ENCODE peak calls at places on chromosomes 1 and 21, in five cellular contexts. One of them, this sample, is unnamed.

GRCh38 chr1:58874757-58875755 is 91.2 kb upstream of the JUN start:
- DNase-seq in WTC11: peak; percentile 53
- DNase-seq in B cell: no peak
- DNase-seq in activated B cell treated with CpG ODN at 0.5 μM for 24 hours: no peak
- DNase-seq in stomach: peak; percentile 74
- DNase-seq in this sample: no peak

GRCh38 chr1:30758785-30759380 is 1.3 kb upstream of the LAPTM5 start:
- DNase-seq in B cell: no peak
- DNase-seq in activated B cell treated with CpG ODN at 0.5 μM for 24 hours: no peak
- DNase-seq in WTC11: no peak
- DNase-seq in stomach: no peak
- DNase-seq in this sample: peak; percentile 69

GRCh38 chr21:43805275-43805800 is 16.0 kb downstream of the RRP1 start:
- DNase-seq in B cell: peak; percentile 91
- DNase-seq in stomach: no peak
- DNase-seq in activated B cell treated with CpG ODN at 0.5 μM for 24 hours: peak; percentile 69
- DNase-seq in WTC11: no peak
- DNase-seq in this sample: peak; percentile 96

GRCh38 chr1:150696590-150696989 is 364 bp downstream of the GOLPH3L start:
- DNase-seq in WTC11: no peak
- DNase-seq in stomach: no peak
- DNase-seq in activated B cell treated with CpG ODN at 0.5 μM for 24 hours: no peak
- DNase-seq in B cell: no peak
- DNase-seq in this sample: no peak

GRCh38 chr1:184388671-184389292 is 2.0 kb downstream of the C1orf21 start:
- DNase-seq in activated B cell treated with CpG ODN at 0.5 μM for 24 hours: no peak
- DNase-seq in B cell: no peak
- DNase-seq in WTC11: no peak
- DNase-seq in stomach: no peak
- DNase-seq in this sample: no peak

GRCh38 chr1:9181176-9181906 is 52.4 kb upstream of the GPR157 start:
- DNase-seq in B cell: peak; percentile 81
- DNase-seq in WTC11: peak; percentile 89
- DNase-seq in activated B cell treated with CpG ODN at 0.5 μM for 24 hours: peak; percentile 73
- DNase-seq in stomach: peak; percentile 74
- DNase-seq in this sample: peak; percentile 90

GRCh38 chr1:24383381-24383940 is 30.1 kb downstream of the STPG1 start:
- DNase-seq in stomach: no peak
- DNase-seq in WTC11: no peak
- DNase-seq in B cell: no peak
- DNase-seq in activated B cell treated with CpG ODN at 0.5 μM for 24 hours: no peak
- DNase-seq in this sample: no peak

GRCh38 chr1:156623946-156624813 is 5.0 kb downstream of the HAPLN2 start:
- DNase-seq in WTC11: peak; percentile 82
- DNase-seq in stomach: peak; percentile 47
- DNase-seq in B cell: peak; percentile 64
- DNase-seq in activated B cell treated with CpG ODN at 0.5 μM for 24 hours: peak; percentile 47
- DNase-seq in this sample: peak; percentile 72

GRCh38 chr1:16143566-16144324 is 12.1 kb downstream of the EPHA2 start:
- DNase-seq in B cell: no peak
- DNase-seq in activated B cell treated with CpG ODN at 0.5 μM for 24 hours: no peak
- DNase-seq in WTC11: no peak
- DNase-seq in stomach: peak; percentile 90
- DNase-seq in this sample: no peak

GRCh38 chr1:15154480-15155036 is 1.0 kb downstream of the TMEM51 start:
- DNase-seq in stomach: peak; percentile 49
- DNase-seq in WTC11: peak; percentile 56
- DNase-seq in B cell: no peak
- DNase-seq in activated B cell treated with CpG ODN at 0.5 μM for 24 hours: no peak
- DNase-seq in this sample: peak; percentile 48

GRCh38 chr1:15187175-15187810 is 33.7 kb downstream of the TMEM51 start:
- DNase-seq in activated B cell treated with CpG ODN at 0.5 μM for 24 hours: no peak
- DNase-seq in stomach: no peak
- DNase-seq in WTC11: no peak
- DNase-seq in B cell: no peak
- DNase-seq in this sample: no peak

GRCh38 chr1:196306421-196306820 is 301.8 kb downstream of the KCNT2 start:
- DNase-seq in WTC11: peak; percentile 51
- DNase-seq in B cell: no peak
- DNase-seq in activated B cell treated with CpG ODN at 0.5 μM for 24 hours: no peak
- DNase-seq in stomach: no peak
- DNase-seq in this sample: no peak

GRCh38 chr1:97093742-97094141 is 372.2 kb downstream of the PTBP2 start:
- DNase-seq in activated B cell treated with CpG ODN at 0.5 μM for 24 hours: no peak
- DNase-seq in WTC11: no peak
- DNase-seq in stomach: no peak
- DNase-seq in B cell: no peak
- DNase-seq in this sample: no peak

GRCh38 chr1:211529011-211529410 is 37.0 kb upstream of the RD3 start:
- DNase-seq in WTC11: no peak
- DNase-seq in stomach: no peak
- DNase-seq in B cell: no peak
- DNase-seq in activated B cell treated with CpG ODN at 0.5 μM for 24 hours: no peak
- DNase-seq in this sample: no peak

GRCh38 chr1:28783363-28783762 is 28.6 kb upstream of the OPRD1 start:
- DNase-seq in activated B cell treated with CpG ODN at 0.5 μM for 24 hours: no peak
- DNase-seq in B cell: no peak
- DNase-seq in WTC11: no peak
- DNase-seq in stomach: no peak
- DNase-seq in this sample: no peak

GRCh38 chr1:218874313-218874712 is 299.4 kb upstream of the LYPLAL1 start:
- DNase-seq in activated B cell treated with CpG ODN at 0.5 μM for 24 hours: no peak
- DNase-seq in stomach: no peak
- DNase-seq in WTC11: no peak
- DNase-seq in B cell: no peak
- DNase-seq in this sample: no peak

GRCh38 chr21:14270631-14271030 is 54.7 kb downstream of the RBM11 start:
- DNase-seq in B cell: no peak
- DNase-seq in stomach: no peak
- DNase-seq in activated B cell treated with CpG ODN at 0.5 μM for 24 hours: no peak
- DNase-seq in WTC11: no peak
- DNase-seq in this sample: no peak

GRCh38 chr1:21586926-21587601 is 77.8 kb downstream of the ALPL start:
- DNase-seq in WTC11: peak; percentile 40
- DNase-seq in stomach: peak; percentile 76
- DNase-seq in activated B cell treated with CpG ODN at 0.5 μM for 24 hours: no peak
- DNase-seq in B cell: no peak
- DNase-seq in this sample: no peak

GRCh38 chr1:185245466-185245865 is 71.6 kb downstream of the IVNS1ABP start:
- DNase-seq in stomach: no peak
- DNase-seq in WTC11: no peak
- DNase-seq in B cell: no peak
- DNase-seq in activated B cell treated with CpG ODN at 0.5 μM for 24 hours: no peak
- DNase-seq in this sample: no peak

GRCh38 chr1:21669287-21670058 is at the start of gene RAP1GAP:
- DNase-seq in WTC11: peak; percentile 57
- DNase-seq in activated B cell treated with CpG ODN at 0.5 μM for 24 hours: no peak
- DNase-seq in B cell: peak; percentile 41
- DNase-seq in stomach: peak; percentile 58
- DNase-seq in this sample: peak; percentile 65

GRCh38 chr1:221887091-221887746 is 145.3 kb upstream of the DUSP10 start:
- DNase-seq in B cell: no peak
- DNase-seq in activated B cell treated with CpG ODN at 0.5 μM for 24 hours: no peak
- DNase-seq in stomach: peak; percentile 51
- DNase-seq in WTC11: no peak
- DNase-seq in this sample: no peak
- TF ChIP-seq CTCF in B cell: no peak
- TF ChIP-seq CTCF in activated B cell treated with CpG ODN at 0.5 μM for 24 hours: no peak
- TF ChIP-seq CTCF in stomach: no peak
- TF ChIP-seq CTCF in WTC11: no peak
- TF ChIP-seq CTCF in this sample: no peak

DNA sequence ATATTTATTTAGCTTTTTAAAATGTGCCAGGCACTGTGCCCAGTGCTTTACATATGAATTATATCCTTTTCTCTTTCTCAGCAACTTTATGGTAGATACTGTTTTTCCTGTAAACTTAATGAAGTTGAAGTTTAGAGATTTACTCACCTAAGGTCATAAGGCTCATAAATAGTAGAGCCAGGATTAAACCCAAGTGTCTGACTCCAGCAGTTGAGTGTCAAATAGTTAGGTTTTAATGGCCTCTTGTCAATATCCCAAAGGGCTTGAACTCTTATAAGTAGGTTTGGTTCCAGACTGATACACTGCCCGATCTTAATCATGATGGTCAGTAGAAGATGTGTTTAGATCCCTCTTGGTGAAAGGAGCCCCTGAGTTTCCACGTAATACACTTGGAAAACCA is 37.8 kb downstream of the RABGAP1L start:
- DNase-seq in B cell: no peak
- DNase-seq in activated B cell treated with CpG ODN at 0.5 μM for 24 hours: no peak
- DNase-seq in WTC11: no peak
- DNase-seq in stomach: no peak
- DNase-seq in this sample: no peak
- TF ChIP-seq CTCF in B cell: no peak
- TF ChIP-seq CTCF in activated B cell treated with CpG ODN at 0.5 μM for 24 hours: no peak
- TF ChIP-seq CTCF in WTC11: no peak
- TF ChIP-seq CTCF in stomach: no peak
- TF ChIP-seq CTCF in this sample: no peak

GRCh38 chr1:164087893-164088292 is 471.1 kb upstream of the PBX1 start:
- DNase-seq in activated B cell treated with CpG ODN at 0.5 μM for 24 hours: no peak
- DNase-seq in B cell: no peak
- DNase-seq in WTC11: no peak
- DNase-seq in stomach: no peak
- DNase-seq in this sample: no peak

GRCh38 chr1:164093543-164093942 is 465.4 kb upstream of the PBX1 start:
- DNase-seq in B cell: no peak
- DNase-seq in stomach: no peak
- DNase-seq in WTC11: no peak
- DNase-seq in activated B cell treated with CpG ODN at 0.5 μM for 24 hours: no peak
- DNase-seq in this sample: no peak

GRCh38 chr1:164092603-164093353 is 466.2 kb upstream of the PBX1 start:
- DNase-seq in stomach: no peak
- DNase-seq in activated B cell treated with CpG ODN at 0.5 μM for 24 hours: no peak
- DNase-seq in WTC11: peak; percentile 29
- DNase-seq in B cell: no peak
- DNase-seq in this sample: no peak
- TF ChIP-seq CTCF in stomach: no peak
- TF ChIP-seq CTCF in activated B cell treated with CpG ODN at 0.5 μM for 24 hours: no peak
- TF ChIP-seq CTCF in WTC11: peak; percentile 45
- TF ChIP-seq CTCF in B cell: no peak
- TF ChIP-seq CTCF in this sample: no peak

GRCh38 chr1:17752356-17752755 is 2.8 kb upstream of the ACTL8 start:
- DNase-seq in B cell: no peak
- DNase-seq in activated B cell treated with CpG ODN at 0.5 μM for 24 hours: no peak
- DNase-seq in stomach: no peak
- DNase-seq in WTC11: no peak
- DNase-seq in this sample: no peak

GRCh38 chr1:17759114-17759513 is 4.0 kb downstream of the ACTL8 start:
- DNase-seq in WTC11: peak; percentile 54
- DNase-seq in stomach: no peak
- DNase-seq in activated B cell treated with CpG ODN at 0.5 μM for 24 hours: no peak
- DNase-seq in B cell: no peak
- DNase-seq in this sample: no peak

GRCh38 chr1:17757426-17757825 is 2.3 kb downstream of the ACTL8 start:
- DNase-seq in B cell: no peak
- DNase-seq in stomach: no peak
- DNase-seq in WTC11: no peak
- DNase-seq in activated B cell treated with CpG ODN at 0.5 μM for 24 hours: no peak
- DNase-seq in this sample: no peak

GRCh38 chr1:17755120-17755519 is at the start of gene ACTL8:
- DNase-seq in stomach: no peak
- DNase-seq in B cell: no peak
- DNase-seq in WTC11: peak; percentile 36
- DNase-seq in activated B cell treated with CpG ODN at 0.5 μM for 24 hours: no peak
- DNase-seq in this sample: no peak
- TF ChIP-seq CTCF in stomach: no peak
- TF ChIP-seq CTCF in B cell: no peak
- TF ChIP-seq CTCF in WTC11: peak; percentile 32
- TF ChIP-seq CTCF in activated B cell treated with CpG ODN at 0.5 μM for 24 hours: no peak
- TF ChIP-seq CTCF in this sample: peak; percentile 10

GRCh38 chr21:34890258-34890723 is 158.8 kb downstream of the RUNX1 start:
- DNase-seq in B cell: no peak
- DNase-seq in WTC11: no peak
- DNase-seq in stomach: no peak
- DNase-seq in activated B cell treated with CpG ODN at 0.5 μM for 24 hours: no peak
- DNase-seq in this sample: no peak
- TF ChIP-seq CTCF in B cell: peak; percentile 50
- TF ChIP-seq CTCF in WTC11: no peak
- TF ChIP-seq CTCF in stomach: no peak
- TF ChIP-seq CTCF in activated B cell treated with CpG ODN at 0.5 μM for 24 hours: no peak
- TF ChIP-seq CTCF in this sample: no peak

This sample was measured in GM20000.